ENCODE peak calls at places on chromosome 4, in nine cellular contexts. F, Q, K, Z, R, T, J, N and U are unnamed samples.

GRCh38 chr4:41525129-41525528 is 12.8 kb upstream of the LIMCH1 start:
- DNase-seq in T (no peak), F (peak; percentile 91), R (no peak), K (peak; percentile 99), J (no peak), Q (peak; percentile 84), N (peak; percentile 75), Z (peak; percentile 85), U (no peak)

GRCh38 chr4:102196221-102196620 is 149.1 kb downstream of the SLC39A8 start:
- DNase-seq in F (no peak), T (no peak), J (no peak), Q (peak; percentile 64), K (peak; percentile 73), Z (peak; percentile 65), N (peak; percentile 12), R (no peak), U (peak; percentile 21)

GRCh38 chr4:48022192-48022799 is 5.7 kb downstream of the NIPAL1 start:
- DNase-seq in R (no peak), J (no peak), Z (no peak), F (no peak), K (peak; percentile 68), Q (no peak), T (no peak), N (no peak), U (no peak)

GRCh38 chr4:101294591-101294990 is 52.7 kb downstream of the PPP3CA start:
- DNase-seq in R (no peak), N (no peak), K (no peak), J (no peak), T (no peak), Z (no peak), F (no peak), Q (no peak), U (peak; percentile 50)

GRCh38 chr4:108556166-108556565 is 64.2 kb upstream of the RPL34 start:
- DNase-seq in R (no peak), T (no peak), Q (no peak), N (no peak), F (no peak), Z (no peak), J (no peak), K (no peak), U (no peak)

GRCh38 chr4:95603393-95603792 is 54.6 kb upstream of the UNC5C start:
- DNase-seq in K (no peak), R (no peak), Q (no peak), J (no peak), Z (no peak), N (no peak), F (no peak), T (no peak), U (no peak)

GRCh38 chr4:87975466-87975865 is at the start of gene SPP1:
- DNase-seq in N (peak; percentile 74), R (peak; percentile 66), F (peak; percentile 91), T (no peak), Z (no peak), Q (peak; percentile 37), K (peak; percentile 68), J (no peak), U (peak; percentile 92)

GRCh38 chr4:158159718-158160094 is 13.1 kb downstream of the GASK1B start:
- DNase-seq in R (no peak), N (no peak), T (no peak), F (no peak), K (peak; percentile 86), Q (no peak), Z (no peak), J (no peak), U (no peak)

GRCh38 chr4:3303840-3304715 is 11.3 kb downstream of the RGS12 start:
- DNase-seq in N (no peak), K (no peak), Z (no peak), R (no peak), T (no peak), F (no peak), Q (no peak), J (no peak), U (no peak)

GRCh38 chr4:68874507-68874906 is 58.7 kb downstream of the UGT2B10 start:
- DNase-seq in N (no peak), T (no peak), Q (no peak), Z (no peak), J (no peak), R (no peak), F (no peak), K (no peak), U (no peak)

GRCh38 chr4:37002625-37003024 is 241.9 kb upstream of the NWD2 start:
- DNase-seq in Q (no peak), J (no peak), Z (no peak), K (no peak), R (no peak), N (no peak), T (no peak), F (no peak), U (no peak)

GRCh38 chr4:32824321-32824720 is 2104.2 kb downstream of the PCDH7 start:
- DNase-seq in Q (peak; percentile 39), K (peak; percentile 45), T (no peak), R (no peak), Z (peak; percentile 24), F (no peak), J (no peak), N (no peak), U (no peak)

GRCh38 chr4:128820631-128821119 is 11.2 kb downstream of the JADE1 start:
- DNase-seq in Q (no peak), F (no peak), K (no peak), T (no peak), Z (no peak), R (no peak), N (no peak), J (no peak), U (no peak)

GRCh38 chr4:110527156-110527555 is 51.2 kb downstream of the ENPEP start:
- DNase-seq in F (no peak), K (no peak), Z (no peak), J (no peak), T (no peak), R (no peak), Q (no peak), N (no peak), U (no peak)

DNA sequence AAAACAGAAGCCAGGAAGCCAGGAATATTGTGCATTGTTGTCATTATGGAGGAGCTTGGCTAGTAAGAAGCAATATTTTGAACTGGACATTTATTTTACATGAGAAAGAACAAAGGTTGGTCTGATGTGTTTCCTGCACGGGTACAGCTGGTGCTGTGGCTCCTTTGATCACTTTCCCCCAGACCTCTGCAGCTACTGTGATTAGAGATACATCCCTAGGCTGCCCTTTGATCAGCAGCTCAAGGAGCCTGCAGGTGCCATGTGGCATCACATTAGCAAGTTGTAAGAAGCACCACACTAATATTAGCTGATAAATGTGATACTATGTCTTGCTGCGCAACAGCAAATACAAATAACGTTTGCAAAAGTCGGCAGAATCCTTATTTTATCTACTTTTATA is 2.5 kb downstream of the PDGFC start:
- DNase-seq in T (no peak), R (no peak), K (no peak), N (no peak), Q (no peak), Z (no peak), J (no peak), F (no peak), U (no peak)
- H3K4me3 ChIP-seq in T (peak overlapping the region; percentile 4), R (peak overlapping the region; percentile 77), K (peak overlapping the region; percentile 99), N (no peak overlapping the region), Q (peak overlapping the region; percentile 60), Z (peak overlapping the region; percentile 90), J (no peak overlapping the region), F (peak overlapping the region; percentile 73), U (no peak overlapping the region)

GRCh38 chr4:155496294-155496626 is 119.5 kb upstream of the MAP9 start:
- DNase-seq in F (no peak), R (no peak), N (no peak), Q (no peak), K (no peak), T (no peak), Z (no peak), J (no peak), U (no peak)
- H3K4me3 ChIP-seq in F (no peak overlapping the region), R (no peak overlapping the region), N (no peak overlapping the region), Q (no peak overlapping the region), K (no peak overlapping the region), T (no peak overlapping the region), Z (no peak overlapping the region), J (no peak overlapping the region), U (no peak overlapping the region)

GRCh38 chr4:80264352-80264647 is 2.2 kb upstream of the FGF5 start:
- DNase-seq in N (peak; percentile 5), F (no peak), Z (no peak), J (no peak), T (no peak), R (no peak), K (no peak), Q (no peak), U (no peak)
- H3K4me3 ChIP-seq in N (no peak overlapping the region), F (no peak overlapping the region), Z (no peak overlapping the region), J (no peak overlapping the region), T (no peak overlapping the region), R (no peak overlapping the region), K (no peak overlapping the region), Q (no peak overlapping the region), U (no peak overlapping the region)

GRCh38 chr4:112127048-112127637 is 18.1 kb upstream of the FAM241A start:
- DNase-seq in N (no peak), K (peak; percentile 29), F (no peak), R (no peak), T (no peak), Z (peak; percentile 39), J (no peak), Q (peak; percentile 42), U (no peak)
- H3K4me3 ChIP-seq in N (no peak overlapping the region), K (no peak overlapping the region), F (no peak overlapping the region), R (no peak overlapping the region), T (no peak overlapping the region), Z (no peak overlapping the region), J (no peak overlapping the region), Q (no peak overlapping the region), U (no peak overlapping the region)

GRCh38 chr4:177229331-177229730 is 80.3 kb upstream of the NEIL3 start:
- DNase-seq in Z (peak; percentile 36), K (no peak), F (no peak), T (no peak), N (no peak), J (no peak), Q (peak; percentile 44), R (no peak), U (peak; percentile 33)
- H3K4me3 ChIP-seq in Z (no peak overlapping the region), K (peak overlapping the region; percentile 13), F (no peak overlapping the region), T (peak overlapping the region; percentile 27), N (no peak overlapping the region), J (no peak overlapping the region), Q (peak overlapping the region; percentile 8), R (peak overlapping the region; percentile 33), U (peak overlapping the region; percentile 37)

DNA sequence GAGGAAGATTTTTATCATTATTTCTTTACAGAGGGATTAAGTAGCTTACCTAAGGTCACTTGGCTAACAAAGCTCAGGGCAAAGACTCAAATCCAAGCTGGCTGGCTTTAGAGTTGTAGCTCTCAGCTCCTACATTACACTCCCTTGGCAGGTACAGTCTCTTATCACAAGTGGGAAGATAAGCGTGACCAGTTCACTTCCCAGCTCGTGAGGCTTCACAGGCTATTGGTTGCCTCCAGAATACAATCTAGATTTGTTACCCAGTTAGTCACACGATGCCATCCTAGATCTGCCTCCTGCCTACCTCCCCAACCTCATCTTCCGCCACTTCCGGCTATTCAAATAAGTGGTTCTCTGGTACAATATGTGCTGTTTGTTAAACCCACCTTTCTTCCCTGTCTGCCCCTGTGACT is 3.7 kb downstream of the MMRN1 start:
- DNase-seq in Q (no peak), R (no peak), T (peak; percentile 76), Z (no peak), N (peak; percentile 55), J (no peak), K (no peak), F (no peak), U (no peak)
- H3K4me3 ChIP-seq in Q (no peak overlapping the region), R (no peak overlapping the region), T (no peak overlapping the region), Z (no peak overlapping the region), N (no peak overlapping the region), J (no peak overlapping the region), K (no peak overlapping the region), F (no peak overlapping the region), U (no peak overlapping the region)

GRCh38 chr4:71237626-71238025 is 101.2 kb upstream of the SLC4A4 start:
- DNase-seq in J (no peak), F (no peak), R (no peak), Z (no peak), N (no peak), Q (no peak), T (no peak), K (no peak), U (no peak)
- H3K4me3 ChIP-seq in J (no peak overlapping the region), F (no peak overlapping the region), R (peak overlapping the region; percentile 6), Z (no peak overlapping the region), N (no peak overlapping the region), Q (no peak overlapping the region), T (no peak overlapping the region), K (no peak overlapping the region), U (no peak overlapping the region)